ENCODE peak calls at places on chromosomes 13 and 19, in four cellular contexts. Y is tibial nerve, D is endodermal cell, Q is left lung. T is an unnamed sample.

GRCh38 chr19:4891066-4891465 is 11.6 kb downstream of the ARRDC5 start:
- DNase-seq in Y (no peak), D (no peak), Q (no peak), T (no peak)

GRCh38 chr19:49870309-49870901 is 3.0 kb upstream of the PNKP start:
- DNase-seq in D (no peak), Q (no peak), Y (no peak), T (peak; percentile 33)

GRCh38 chr19:36939153-36939552 is 23.0 kb downstream of the ZNF568 start:
- DNase-seq in Y (no peak), D (no peak), Q (no peak), T (no peak)

GRCh38 chr19:43811833-43812232 is 9.6 kb upstream of the LYPD5 start:
- DNase-seq in D (no peak), Y (no peak), Q (no peak), T (no peak)

GRCh38 chr19:27718262-27718661 is 1494.7 kb downstream of the UQCRFS1 start:
- DNase-seq in D (no peak), Q (no peak), Y (no peak), T (no peak)

GRCh38 chr19:3345850-3346460 is 20.4 kb upstream of the NFIC start:
- DNase-seq in Y (no peak), Q (no peak), D (no peak), T (no peak)

GRCh38 chr13:39012608-39013007 is 22.0 kb upstream of the STOML3 start:
- DNase-seq in D (peak; percentile 85), Q (no peak), Y (no peak), T (no peak)

GRCh38 chr13:36981156-36981743 is 17.9 kb downstream of the ALG5 start:
- DNase-seq in Y (no peak), Q (no peak), D (no peak), T (no peak)

GRCh38 chr19:40367577-40368434 is 19.3 kb downstream of the PLD3 start:
- DNase-seq in Y (no peak), D (no peak), Q (no peak), T (no peak)

GRCh38 chr19:572891-573825 is 762 bp downstream of the BSG start:
- DNase-seq in D (peak; percentile 73), Y (no peak), Q (peak; percentile 67), T (peak; percentile 80)

GRCh38 chr19:12792048-12792852 is 964 bp downstream of the JUNB start:
- DNase-seq in D (peak; percentile 91), Q (peak; percentile 79), Y (no peak), T (peak; percentile 88)
- H3K4me1 ChIP-seq in D (peaks cover 11% of the 10 kb centered on the region), Q (peaks cover 39% of the 10 kb centered on the region), Y (peaks cover 33% of the 10 kb centered on the region), T (peaks cover 28% of the 10 kb centered on the region)

DNA sequence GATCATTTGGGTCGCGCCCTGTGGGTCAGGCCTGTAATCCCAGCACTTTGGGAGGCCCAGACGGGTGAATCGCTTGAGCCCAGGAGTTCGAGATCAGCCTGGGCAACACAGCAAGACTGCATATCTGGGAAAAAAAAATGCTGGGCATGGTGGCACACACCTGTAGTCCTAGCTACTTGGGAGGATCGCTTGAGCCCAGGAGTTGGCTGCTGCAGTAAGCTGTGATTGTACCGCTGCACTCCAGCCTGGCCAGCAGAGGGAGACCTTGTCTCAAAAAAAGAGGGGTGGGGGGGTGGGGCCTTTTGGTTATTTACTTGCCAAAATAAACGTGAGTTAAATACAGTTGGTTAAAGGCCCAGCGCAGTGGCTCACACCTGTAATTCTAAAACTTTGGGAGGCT is 9.8 kb upstream of the ZNF544 start:
- DNase-seq in Q (no peak), Y (no peak), D (peak; percentile 76), T (no peak)
- TF ChIP-seq CTCF in Q (peak; percentile 17), Y (no peak), D (peak; percentile 69), T (no peak)

GRCh38 chr13:98276486-98276885 is 99.4 kb upstream of the RNF113B start:
- DNase-seq in Y (no peak), Q (no peak), D (no peak), T (no peak)

GRCh38 chr13:98273824-98274786 is 97.0 kb upstream of the RNF113B start:
- DNase-seq in Y (no peak), D (peak; percentile 73), Q (no peak), T (no peak)

GRCh38 chr13:98273067-98273823 is 96.2 kb upstream of the RNF113B start:
- DNase-seq in Y (no peak), D (no peak), Q (no peak), T (no peak)

GRCh38 chr13:98275711-98276171 is 98.7 kb upstream of the RNF113B start:
- DNase-seq in D (no peak), Y (no peak), Q (no peak), T (no peak)

DNA sequence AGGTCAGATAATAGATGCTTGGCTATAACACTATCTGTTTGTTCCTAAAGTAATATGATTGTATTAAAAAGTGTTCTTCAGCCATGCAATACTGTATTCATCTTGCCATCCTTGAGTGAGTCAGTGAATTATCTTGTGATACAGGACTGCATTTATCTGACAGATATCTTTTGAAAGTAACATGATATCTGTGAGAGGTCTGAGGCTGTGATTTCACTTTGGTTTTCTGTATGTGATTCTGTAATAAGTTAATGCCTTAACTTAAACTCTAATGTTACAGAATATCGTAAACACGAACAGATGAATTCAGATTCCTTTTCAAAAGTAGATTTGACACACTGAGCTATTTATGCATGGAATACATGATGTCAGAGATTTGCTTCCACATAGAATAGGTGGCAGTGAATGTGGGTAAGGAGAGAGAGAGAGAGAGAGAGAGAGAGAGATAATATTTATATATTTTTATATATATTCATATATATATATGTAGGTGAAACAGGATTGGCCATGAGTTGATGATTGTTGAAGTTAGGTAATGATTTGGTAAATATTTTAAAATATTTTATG is 97.9 kb upstream of the RNF113B start:
- DNase-seq in D (no peak), Y (no peak), Q (no peak), T (no peak)
- H3K4me1 ChIP-seq in D (peaks cover 42% of the 10 kb centered on the region), Y (no peaks in the 10 kb centered on the region), Q (no peaks in the 10 kb centered on the region), T (peaks cover 3% of the 10 kb centered on the region)

GRCh38 chr13:114147803-114148520 is 15.5 kb upstream of the RASA3 start:
- DNase-seq in D (no peak), Y (no peak), Q (no peak), T (no peak)

GRCh38 chr13:114151031-114151430 is 18.6 kb upstream of the RASA3 start:
- DNase-seq in D (no peak), Q (no peak), Y (no peak), T (no peak)

GRCh38 chr13:114148521-114148855 is 16.1 kb upstream of the RASA3 start:
- DNase-seq in Y (no peak), D (no peak), Q (no peak), T (no peak)

GRCh38 chr13:114151565-114152284 is 19.3 kb upstream of the RASA3 start:
- DNase-seq in D (peak; percentile 42), Q (peak; percentile 72), Y (no peak), T (peak; percentile 62)

GRCh38 chr13:114149774-114150740 is 17.6 kb upstream of the RASA3 start:
- DNase-seq in Y (no peak), D (no peak), Q (no peak), T (no peak)
- TF ChIP-seq CTCF in Y (no peak), D (no peak), Q (no peak), T (no peak)

GRCh38 chr13:44302948-44303575 is 70.6 kb upstream of the SERP2 start:
- DNase-seq in Y (no peak), Q (no peak), D (no peak), T (no peak)

GRCh38 chr13:44302233-44302632 is 71.4 kb upstream of the SERP2 start:
- DNase-seq in Q (no peak), D (no peak), Y (no peak), T (no peak)

GRCh38 chr13:44299544-44299943 is 74.1 kb upstream of the SERP2 start:
- DNase-seq in Y (no peak), Q (no peak), D (no peak), T (no peak)

GRCh38 chr13:44300895-44301638 is 72.6 kb upstream of the SERP2 start:
- DNase-seq in Q (peak; percentile 49), Y (no peak), D (no peak), T (peak; percentile 39)

GRCh38 chr13:44301639-44302015 is 72.0 kb upstream of the SERP2 start:
- DNase-seq in D (no peak), Q (no peak), Y (no peak), T (no peak)
- H3K4me1 ChIP-seq in D (peaks cover 3% of the 10 kb centered on the region), Q (peaks cover 11% of the 10 kb centered on the region), Y (peaks cover 22% of the 10 kb centered on the region), T (peaks cover 68% of the 10 kb centered on the region)

GRCh38 chr13:80038371-80038770 is 302.6 kb downstream of the SPRY2 start:
- DNase-seq in Q (no peak), D (no peak), Y (no peak), T (no peak)

GRCh38 chr13:80037505-80037888 is 303.4 kb downstream of the SPRY2 start:
- DNase-seq in Y (no peak), Q (no peak), D (no peak), T (no peak)

GRCh38 chr13:80040219-80040976 is 300.5 kb downstream of the SPRY2 start:
- DNase-seq in Y (no peak), Q (no peak), D (no peak), T (no peak)

GRCh38 chr13:80039000-80039399 is 301.9 kb downstream of the SPRY2 start:
- DNase-seq in Q (no peak), Y (no peak), D (no peak), T (no peak)

GRCh38 chr13:80040977-80041310 is 300.0 kb downstream of the SPRY2 start:
- DNase-seq in Y (no peak), Q (no peak), D (no peak), T (no peak)
- TF ChIP-seq CTCF in Y (no peak), Q (no peak), D (no peak), T (no peak)

DNA sequence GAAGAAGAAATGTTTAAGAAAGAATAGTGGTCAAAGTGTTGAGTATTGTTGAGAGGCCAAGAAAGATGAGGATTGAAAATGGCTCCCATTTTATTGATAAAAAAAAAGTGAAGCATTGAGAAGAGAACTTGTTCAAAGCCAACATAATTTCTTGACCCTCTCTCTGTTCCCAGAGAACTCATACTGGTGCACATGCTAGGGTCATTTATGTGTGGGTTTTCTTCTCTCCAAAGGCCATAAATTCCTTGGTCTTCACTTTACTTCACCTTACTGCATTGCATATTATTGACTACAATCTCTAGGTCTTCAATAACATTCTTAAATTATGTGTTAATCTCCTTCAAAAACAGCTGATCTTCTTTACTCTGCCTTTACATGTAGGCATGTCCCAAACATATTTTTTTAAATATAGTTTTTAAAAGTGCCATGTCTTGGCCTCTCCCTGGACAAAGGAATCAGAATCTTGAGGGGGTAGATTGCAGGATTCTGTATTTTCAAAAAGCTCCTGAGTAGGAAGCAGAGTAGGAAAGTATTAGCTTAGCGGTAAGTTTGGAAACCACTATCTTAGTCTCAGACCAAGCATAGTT is 1.8 kb upstream of the FNDC3A start:
- DNase-seq in Q (no peak), Y (no peak), D (no peak), T (no peak)
- H3K4me1 ChIP-seq in Q (peaks cover 9% of the 10 kb centered on the region), Y (no peaks in the 10 kb centered on the region), D (no peaks in the 10 kb centered on the region), T (peaks cover 16% of the 10 kb centered on the region)

DNA sequence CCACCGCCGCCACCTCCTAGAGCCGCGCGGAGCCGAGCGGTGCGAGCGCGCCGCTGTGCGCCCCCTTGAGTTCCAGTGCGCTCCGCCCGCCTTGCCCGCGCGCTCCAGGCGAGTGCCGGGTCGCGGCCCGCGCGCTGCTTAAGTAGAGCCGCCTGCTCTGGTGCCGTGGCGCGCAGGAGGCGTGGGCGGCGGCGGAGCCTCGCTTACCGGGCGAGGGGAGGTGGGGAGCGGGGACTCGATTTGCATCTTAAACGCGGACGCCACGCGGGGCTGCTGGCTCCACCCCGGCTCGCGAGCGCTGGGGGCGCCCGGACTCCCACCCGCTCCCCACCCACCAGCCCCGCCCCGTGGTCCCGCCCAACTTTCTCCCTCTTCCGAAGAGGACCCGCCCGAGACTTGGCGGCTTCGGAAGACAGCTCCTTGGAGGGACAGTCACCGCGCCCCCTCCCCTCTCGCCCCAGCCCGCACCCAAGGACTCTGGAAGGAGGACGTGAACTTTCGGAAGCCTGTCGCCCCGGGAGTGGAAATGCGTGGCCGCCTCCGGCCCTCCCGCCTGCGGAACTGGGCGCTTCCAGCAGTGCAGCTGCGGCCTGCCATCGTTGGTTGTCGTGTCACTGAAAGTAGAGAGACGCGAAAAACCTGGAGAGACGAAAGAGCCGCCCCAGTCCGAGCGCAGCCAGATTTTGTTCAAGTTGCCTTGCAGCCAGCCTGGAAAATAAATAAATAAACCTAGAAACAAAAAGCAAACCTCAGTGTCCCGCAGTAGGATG is at the start of gene KCTD12:
- DNase-seq in Q (peak; percentile 94), Y (peak; percentile 78), D (peak; percentile 87), T (peak; percentile 93)
- TF ChIP-seq CTCF in Q (no peak), Y (peak; percentile 72), D (peak; percentile 62), T (peak; percentile 42)

T was measured in psoas muscle.